ENCODE peak calls at places on chromosomes 16 and 17, in nine cellular contexts. I is spleen, Y is gastrocnemius medialis, E is stomach, V is ovary, K is IMR-90, L is A549, Z is tibial nerve, U is transverse colon. M is an unnamed sample. For H3K4me1, the result is how much of the 10 kb centered on the place peaks cover.

GRCh38 chr16:4489030-4489429 is 12.8 kb downstream of the HMOX2 start:
- DNase-seq in I (no peak), Y (no peak), E (no peak), V (no peak), K (peak), L (no peak), Z (no peak), U (no peak), M (no peak)

GRCh38 chr17:37255434-37255833 is 120.4 kb upstream of the C17orf78 start:
- DNase-seq in I (no peak), Y (no peak), E (no peak), V (no peak), K (no peak), L (no peak), Z (no peak), U (no peak), M (no peak)

GRCh38 chr17:29241015-29241963 is 5.4 kb upstream of the CRYBA1 start:
- DNase-seq in I (no peak), Y (peak), E (no peak), V (no peak), K (peak), L (peak), Z (no peak), U (no peak), M (no peak)

GRCh38 chr17:61075988-61076387 is 323.7 kb upstream of the TBX2 start:
- DNase-seq in I (no peak), Y (no peak), E (no peak), V (no peak), K (no peak), L (no peak), Z (no peak), U (no peak), M (no peak)

GRCh38 chr17:78337244-78338109 is 22.4 kb downstream of the SOCS3 start:
- DNase-seq in I (peak), Y (no peak), E (no peak), V (no peak), K (peak), L (peak), Z (no peak), U (peak), M (no peak)

GRCh38 chr16:56950881-56951771 is 10.6 kb upstream of the CETP start:
- DNase-seq in I (peak), Y (peak), E (peak), V (peak), K (peak), L (peak), Z (no peak), U (peak), M (peak)

GRCh38 chr17:55116440-55116914 is 147.9 kb downstream of the STXBP4 start:
- DNase-seq in I (no peak), Y (no peak), E (no peak), V (no peak), K (no peak), L (no peak), Z (no peak), U (no peak), M (no peak)

GRCh38 chr17:2856727-2857126 is 60.5 kb downstream of the RAP1GAP2 start:
- DNase-seq in I (no peak), Y (no peak), E (no peak), V (no peak), K (no peak), L (no peak), Z (no peak), U (no peak), M (no peak)

GRCh38 chr16:75942351-75942750 is 216.1 kb upstream of the CPHXL start:
- DNase-seq in I (no peak), Y (no peak), E (no peak), V (no peak), K (no peak), L (no peak), Z (no peak), U (no peak), M (no peak)

GRCh38 chr17:40564195-40564882 is 933 bp downstream of the CCR7 start:
- DNase-seq in I (peak), Y (no peak), E (peak), V (no peak), K (no peak), L (no peak), Z (no peak), U (no peak), M (no peak)

GRCh38 chr16:23570992-23571632 is 13.6 kb downstream of the UBFD1 start:
- DNase-seq in I (no peak), Y (no peak), E (no peak), V (no peak), K (no peak), L (no peak), Z (no peak), U (no peak), M (no peak)

GRCh38 chr17:55783684-55784245 is 32.9 kb downstream of the PCTP start:
- DNase-seq in I (no peak), Y (peak), E (peak), V (no peak), K (no peak), L (no peak), Z (peak), U (peak), M (peak)

GRCh38 chr17:79950711-79951110 is 85.0 kb downstream of the TBC1D16 start:
- DNase-seq in I (no peak), Y (no peak), E (no peak), V (peak), K (no peak), L (no peak), Z (no peak), U (no peak), M (no peak)

DNA sequence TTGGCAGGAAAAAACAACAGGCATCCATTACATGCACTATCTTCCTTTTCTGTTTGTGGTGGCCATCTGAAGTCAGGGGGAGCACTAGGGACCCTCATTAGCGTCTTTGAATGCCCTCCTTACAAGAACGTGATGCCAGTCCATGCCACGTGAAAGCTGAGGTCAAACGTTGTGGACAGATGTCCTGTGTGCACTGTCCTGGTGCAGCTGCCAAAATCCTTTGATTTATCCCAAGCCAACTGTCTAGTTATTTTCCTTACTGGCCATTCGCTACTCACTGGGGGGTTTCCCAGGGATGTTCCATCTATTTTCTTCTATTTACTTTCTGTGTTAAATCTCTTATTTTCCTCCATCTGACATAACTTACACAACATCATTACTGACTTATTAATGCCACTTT is 135.7 kb downstream of the ABCA8 start:
- DNase-seq in I (no peak), Y (no peak), E (no peak), V (no peak), K (no peak), L (no peak), Z (no peak), U (no peak), M (peak)
- TF ChIP-seq POLR2A in I (no peak), Y (no peak), E (no peak), V (no peak), K (no peak), L (no peak), Z (no peak), U (no peak), M (no peak)

GRCh38 chr16:10575506-10576130 is 4.8 kb downstream of the EMP2 start:
- DNase-seq in I (no peak), Y (no peak), E (no peak), V (no peak), K (no peak), L (no peak), Z (no peak), U (no peak), M (no peak)
- H3K4me1 ChIP-seq in I (under half), Y (under half), E (half or more), V (under half), K (under half), L (under half), Z (half or more), U (under half), M (under half)

GRCh38 chr16:16025214-16025968 is 76.0 kb downstream of the ABCC1 start:
- DNase-seq in I (no peak), Y (no peak), E (no peak), V (no peak), K (peak), L (peak), Z (no peak), U (no peak), M (no peak)
- TF ChIP-seq POLR2A in I (no peak), Y (no peak), E (no peak), V (no peak), K (peak), L (no peak), Z (no peak), U (no peak), M (no peak)

GRCh38 chr16:87816507-87817100 is 50.8 kb upstream of the KLHDC4 start:
- DNase-seq in I (no peak), Y (no peak), E (no peak), V (no peak), K (no peak), L (no peak), Z (no peak), U (no peak), M (no peak)
- H3K4me1 ChIP-seq in I (under half), Y (under half), E (under half), V (under half), K (under half), L (under half), Z (under half), U (under half), M (under half)

GRCh38 chr16:67392301-67393059 is 818 bp downstream of the TPPP3 start:
- DNase-seq in I (peak), Y (no peak), E (no peak), V (no peak), K (no peak), L (no peak), Z (no peak), U (no peak), M (no peak)

GRCh38 chr16:67391424-67392300 is 1.6 kb downstream of the TPPP3 start:
- DNase-seq in I (peak), Y (no peak), E (no peak), V (no peak), K (no peak), L (peak), Z (no peak), U (no peak), M (no peak)

GRCh38 chr16:67393790-67394270 is 532 bp upstream of the TPPP3 start:
- DNase-seq in I (peak), Y (no peak), E (no peak), V (no peak), K (no peak), L (no peak), Z (no peak), U (no peak), M (no peak)

GRCh38 chr16:67394271-67395104 is 1.2 kb upstream of the TPPP3 start:
- DNase-seq in I (peak), Y (peak), E (no peak), V (peak), K (no peak), L (no peak), Z (no peak), U (no peak), M (no peak)

GRCh38 chr16:67393111-67393789 is at the start of gene TPPP3:
- DNase-seq in I (peak), Y (peak), E (peak), V (peak), K (peak), L (peak), Z (peak), U (peak), M (peak)
- TF ChIP-seq POLR2A in I (no peak), Y (peak), E (no peak), V (peak), K (no peak), L (peak), Z (peak), U (peak), M (no peak)